ENCODE peak calls at places on chromosomes 5 and 9, in seven cellular contexts. A is AG04450, G is colonic mucosa, F is tibial artery, J is GM23338, T is IMR-90, O is transverse colon. Q is an unnamed sample.

GRCh38 chr5:88683506-88684135 is 199.4 kb downstream of the MEF2C start:
- DNase-seq in F (no peak), G (no peak), A (no peak), T (no peak), O (no peak), J (peak), Q (no peak)

GRCh38 chr9:87127543-87127942 is 180.2 kb upstream of the GAS1 start:
- DNase-seq in T (no peak), A (no peak), F (no peak), J (no peak), G (no peak), O (no peak), Q (no peak)

GRCh38 chr9:85453850-85454249 is 287.9 kb downstream of the AGTPBP1 start:
- DNase-seq in T (no peak), O (no peak), G (no peak), J (no peak), A (no peak), F (no peak), Q (no peak)

GRCh38 chr9:98558575-98558974 is 150.2 kb downstream of the GABBR2 start:
- DNase-seq in T (peak), F (no peak), A (no peak), G (peak), O (no peak), J (no peak), Q (peak)

GRCh38 chr5:146020100-146020499 is 83.7 kb downstream of the SH3RF2 start:
- DNase-seq in T (no peak), O (no peak), F (no peak), G (no peak), J (no peak), A (no peak), Q (no peak)

GRCh38 chr5:174505621-174506020 is 218.8 kb upstream of the MSX2 start:
- DNase-seq in A (no peak), G (no peak), T (peak), O (no peak), F (no peak), J (no peak), Q (no peak)

GRCh38 chr9:72048850-72049249 is 11.6 kb downstream of the C9orf57 start:
- DNase-seq in J (no peak), F (no peak), T (peak), O (no peak), A (no peak), G (no peak), Q (no peak)

GRCh38 chr5:142097681-142098080 is 10.9 kb upstream of the NDFIP1 start:
- DNase-seq in O (no peak), F (no peak), A (no peak), G (no peak), T (no peak), J (no peak), Q (no peak)

GRCh38 chr9:130927995-130928900 is 10.8 kb downstream of the FIBCD1 start:
- DNase-seq in F (no peak), T (peak), J (no peak), A (no peak), G (peak), O (peak), Q (peak)

GRCh38 chr9:119117409-119117808 is 251.8 kb downstream of the BRINP1 start:
- DNase-seq in T (no peak), G (no peak), F (no peak), O (no peak), A (no peak), J (no peak), Q (no peak)

GRCh38 chr5:95858023-95858461 is 35.5 kb upstream of the GLRX start:
- DNase-seq in G (no peak), O (no peak), T (peak), A (peak), F (peak), J (no peak), Q (peak)

GRCh38 chr5:124760608-124761390 is 14.4 kb upstream of the ZNF608 start:
- DNase-seq in G (no peak), A (no peak), F (no peak), J (no peak), O (no peak), T (no peak), Q (no peak)

GRCh38 chr9:77876091-77876490 is 155.5 kb downstream of the GNAQ start:
- DNase-seq in J (peak), A (no peak), F (no peak), O (no peak), G (no peak), T (no peak), Q (no peak)

GRCh38 chr5:54537720-54538119 is 20.2 kb downstream of the SNX18 start:
- DNase-seq in O (no peak), J (no peak), T (no peak), A (no peak), F (no peak), G (no peak), Q (no peak)

GRCh38 chr9:21557428-21557768 is 75.3 kb upstream of the IFNE start:
- DNase-seq in G (no peak), O (no peak), J (no peak), A (no peak), F (no peak), T (no peak), Q (no peak)

GRCh38 chr5:93072831-93073459 is 508.1 kb downstream of the NR2F1-AS1 start:
- DNase-seq in F (no peak), J (no peak), T (peak), G (no peak), O (no peak), A (no peak), Q (no peak)

GRCh38 chr9:126293522-126293889 is 33.1 kb upstream of the MVB12B start:
- DNase-seq in T (no peak), A (no peak), O (no peak), F (no peak), G (no peak), J (peak), Q (no peak)

GRCh38 chr5:158640581-158640980 is 459.1 kb downstream of the EBF1 start:
- DNase-seq in O (no peak), G (no peak), A (no peak), J (no peak), T (peak), F (no peak), Q (peak)

GRCh38 chr5:56523779-56524178 is 290.6 kb upstream of the ANKRD55 start:
- DNase-seq in F (no peak), A (no peak), G (no peak), T (peak), J (no peak), O (no peak), Q (no peak)

GRCh38 chr5:14417232-14417730 is 164.3 kb upstream of the OTULINL start:
- DNase-seq in A (no peak), F (no peak), J (peak), O (no peak), G (no peak), T (peak), Q (peak)

GRCh38 chr9:133942206-133942975 is 49.7 kb downstream of the VAV2 start:
- DNase-seq in J (no peak), A (no peak), G (no peak), F (no peak), O (no peak), T (no peak), Q (peak)

GRCh38 chr5:6424700-6425099 is 24.0 kb upstream of the UBE2QL1 start:
- DNase-seq in J (no peak), G (no peak), F (no peak), O (no peak), T (no peak), A (no peak), Q (no peak)

GRCh38 chr5:6419340-6419852 is 29.3 kb upstream of the UBE2QL1 start:
- DNase-seq in J (no peak), A (no peak), G (no peak), F (no peak), O (no peak), T (no peak), Q (no peak)

GRCh38 chr5:6424110-6424659 is 24.5 kb upstream of the UBE2QL1 start:
- DNase-seq in O (no peak), F (no peak), A (no peak), G (no peak), J (no peak), T (no peak), Q (no peak)

GRCh38 chr5:6427689-6428088 is 21.0 kb upstream of the UBE2QL1 start:
- DNase-seq in F (no peak), O (no peak), J (no peak), A (no peak), G (no peak), T (no peak), Q (no peak)

DNA sequence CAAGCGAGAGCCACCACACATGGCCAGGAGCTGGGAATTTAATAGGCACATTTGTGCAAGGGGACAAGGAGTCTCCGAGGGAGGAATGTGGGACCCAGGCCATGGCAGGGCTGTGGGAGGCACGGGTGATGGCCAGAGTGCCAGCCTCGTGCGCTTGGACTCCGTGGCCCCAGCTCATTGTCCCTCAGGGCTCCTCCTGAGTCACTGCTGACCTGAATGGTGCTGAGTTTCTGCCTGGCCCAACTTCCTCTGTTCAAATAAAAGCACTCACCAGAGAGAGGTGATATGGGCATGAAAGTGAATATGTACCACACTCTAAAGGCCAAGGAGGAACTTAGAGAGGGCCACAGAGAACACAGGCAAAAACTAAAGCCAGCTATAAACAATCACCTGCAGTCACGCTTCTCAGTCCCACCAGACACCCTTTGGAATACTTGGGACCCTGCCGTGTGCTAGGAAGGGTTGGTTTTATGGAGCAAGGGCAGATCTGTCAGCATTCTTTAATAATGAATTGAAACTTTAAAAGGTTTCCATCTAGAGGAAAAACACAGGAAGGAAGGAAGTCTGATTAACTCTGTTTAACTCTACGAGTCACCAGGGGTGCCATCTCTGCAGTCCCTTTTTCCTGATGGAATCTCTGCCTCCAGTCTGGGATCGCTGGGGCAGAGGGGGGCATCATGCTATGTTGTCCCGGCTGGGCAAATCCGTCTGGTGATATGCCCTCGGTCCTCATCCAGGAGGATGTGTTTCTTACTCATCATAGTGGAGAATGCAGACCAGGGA is 25.1 kb upstream of the UBE2QL1 start:
- DNase-seq in A (no peak), G (no peak), J (no peak), T (no peak), O (no peak), F (no peak), Q (no peak)
- H3K4me3 ChIP-seq in A (no peak), G (no peak), J (no peak), T (no peak), O (no peak), F (no peak), Q (no peak)

GRCh38 chr5:43042176-43042625 is 2.1 kb upstream of the ANXA2R start:
- DNase-seq in J (peak), G (peak), T (peak), O (peak), F (peak), A (no peak), Q (peak)
- TF ChIP-seq CTCF in J (no peak), G (no peak), T (no peak), O (no peak), F (no peak), A (peak), Q (peak)

GRCh38 chr9:120874226-120874839 is 2.7 kb downstream of the PHF19 start:
- DNase-seq in G (no peak), J (no peak), F (no peak), A (no peak), O (no peak), T (no peak), Q (no peak)
- H3K27ac ChIP-seq in G (no peak), J (peak), F (no peak), A (no peak), O (no peak), T (no peak), Q (no peak)

GRCh38 chr9:116153765-116154333 is at the start of gene PAPPA:
- DNase-seq in G (no peak), O (no peak), A (no peak), F (no peak), T (no peak), J (peak), Q (peak)

GRCh38 chr9:116155700-116156045 is 2.1 kb downstream of the PAPPA start:
- DNase-seq in F (no peak), O (no peak), T (peak), G (no peak), J (peak), A (no peak), Q (peak)

GRCh38 chr9:116154334-116154975 is 864 bp downstream of the PAPPA start:
- DNase-seq in F (no peak), G (no peak), A (no peak), O (no peak), J (peak), T (no peak), Q (peak)

GRCh38 chr9:116156621-116157314 is 3.2 kb downstream of the PAPPA start:
- DNase-seq in F (peak), A (no peak), O (peak), G (peak), T (peak), J (peak), Q (peak)

DNA sequence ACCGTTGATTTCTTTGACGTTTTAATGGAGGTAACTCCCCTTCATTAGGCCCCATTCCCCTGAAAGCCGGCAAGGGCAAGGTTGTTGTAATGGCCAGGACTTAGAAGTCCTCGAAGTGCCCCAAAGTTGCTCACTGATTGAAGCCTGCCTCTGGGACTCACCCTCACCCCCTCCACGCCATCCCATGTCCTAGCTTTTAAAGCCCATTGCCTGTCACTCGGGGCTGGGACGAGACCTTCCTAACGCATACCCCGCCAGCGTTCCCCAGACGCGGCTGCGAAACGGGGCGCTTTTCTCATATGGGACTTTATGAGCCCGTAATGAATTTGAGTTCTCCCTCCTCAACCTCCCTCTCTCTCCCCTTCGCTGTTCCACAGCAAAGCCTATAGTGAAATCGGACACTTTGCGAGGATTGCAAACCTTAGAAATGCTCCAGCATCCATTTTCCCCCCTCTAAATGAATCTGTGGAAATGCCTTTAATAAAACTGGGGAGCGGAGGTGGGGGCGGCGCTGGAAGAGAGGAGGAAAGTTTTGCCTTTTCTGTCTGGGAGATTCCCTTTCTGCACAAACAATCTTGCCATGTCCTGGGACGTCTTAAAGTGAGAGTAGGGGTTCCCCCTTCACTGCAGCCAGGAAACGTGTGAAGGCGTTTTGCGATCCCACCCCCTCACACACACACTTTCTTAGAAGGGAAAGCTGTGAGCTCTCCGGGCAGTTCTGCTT is 1.5 kb downstream of the PAPPA start:
- DNase-seq in T (peak), F (peak), A (no peak), J (peak), G (no peak), O (no peak), Q (peak)
- H3K4me3 ChIP-seq in T (peak), F (peak), A (peak), J (peak), G (peak), O (peak), Q (peak)

DNA sequence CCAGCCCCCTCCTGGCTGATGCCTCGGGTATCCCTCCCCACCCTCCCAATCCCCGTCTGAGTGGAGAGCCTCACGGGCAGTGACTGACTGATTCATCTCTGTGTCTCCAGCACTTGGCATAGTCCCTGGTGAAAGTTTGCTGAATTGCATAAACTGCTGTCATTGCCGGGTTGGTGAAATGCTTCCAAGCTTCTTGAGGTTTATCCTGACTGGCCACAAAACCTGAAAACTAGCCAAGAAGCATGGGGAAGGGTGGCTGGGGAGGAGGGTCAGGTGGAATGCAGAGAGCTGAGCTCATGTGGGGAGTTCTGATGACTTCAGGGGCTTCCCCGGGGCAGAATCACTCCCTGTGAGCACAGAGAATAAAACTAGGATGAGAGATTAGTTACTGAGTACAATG is 56.9 kb upstream of the GGTA1 start:
- DNase-seq in O (no peak), A (peak), G (peak), J (no peak), T (peak), F (peak), Q (peak)
- TF ChIP-seq CTCF in O (no peak), A (no peak), G (no peak), J (no peak), T (no peak), F (no peak), Q (no peak)

GRCh38 chr9:96158147-96158546 is 143.8 kb downstream of the HSD17B3 start:
- DNase-seq in J (no peak), G (no peak), T (no peak), O (no peak), A (no peak), F (no peak), Q (peak)

GRCh38 chr9:96154081-96154480 is 147.9 kb downstream of the HSD17B3 start:
- DNase-seq in G (no peak), A (no peak), O (no peak), F (no peak), J (no peak), T (no peak), Q (peak)

GRCh38 chr9:96156578-96156977 is 145.4 kb downstream of the HSD17B3 start:
- DNase-seq in A (no peak), G (no peak), J (no peak), T (no peak), O (no peak), F (peak), Q (peak)

GRCh38 chr9:96157675-96158074 is 144.3 kb downstream of the HSD17B3 start:
- DNase-seq in J (no peak), A (no peak), O (no peak), G (no peak), F (no peak), T (no peak), Q (no peak)

DNA sequence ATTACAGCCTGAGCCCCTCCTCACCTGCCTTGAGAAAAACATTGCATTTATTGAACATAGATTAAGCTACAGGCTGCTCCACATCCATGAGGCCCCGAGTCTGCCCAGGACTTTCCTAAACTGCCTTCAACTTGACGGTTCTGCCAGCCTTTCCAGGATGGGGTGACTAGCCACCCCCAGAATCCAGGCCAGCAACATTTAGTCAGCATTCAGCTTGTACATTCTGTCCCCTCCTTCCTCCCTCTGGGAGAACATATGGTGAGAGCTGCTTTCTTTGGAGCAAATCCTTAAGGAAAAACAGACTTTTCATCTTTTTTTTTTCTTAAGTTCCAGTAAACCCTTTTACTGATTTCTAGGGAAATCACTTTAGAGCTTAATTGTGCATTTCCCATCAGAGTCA is 145.8 kb downstream of the HSD17B3 start:
- DNase-seq in J (no peak), O (no peak), A (no peak), T (no peak), G (no peak), F (peak), Q (peak)
- H3K27ac ChIP-seq in J (no peak), O (peak), A (no peak), T (no peak), G (no peak), F (peak), Q (no peak)

GRCh38 chr5:140262221-140262620 is 40.7 kb downstream of the PFDN1 start:
- DNase-seq in O (no peak), G (no peak), F (no peak), J (no peak), T (no peak), A (no peak), Q (no peak)

GRCh38 chr5:140259509-140259908 is 43.4 kb downstream of the PFDN1 start:
- DNase-seq in A (no peak), G (peak), F (no peak), T (no peak), J (peak), O (peak), Q (no peak)

GRCh38 chr5:140262839-140263238 is 40.1 kb downstream of the PFDN1 start:
- DNase-seq in A (no peak), F (no peak), T (no peak), G (no peak), O (no peak), J (no peak), Q (no peak)

GRCh38 chr5:140260089-140260656 is 42.7 kb downstream of the PFDN1 start:
- DNase-seq in T (no peak), F (no peak), G (no peak), O (no peak), A (no peak), J (no peak), Q (no peak)

DNA sequence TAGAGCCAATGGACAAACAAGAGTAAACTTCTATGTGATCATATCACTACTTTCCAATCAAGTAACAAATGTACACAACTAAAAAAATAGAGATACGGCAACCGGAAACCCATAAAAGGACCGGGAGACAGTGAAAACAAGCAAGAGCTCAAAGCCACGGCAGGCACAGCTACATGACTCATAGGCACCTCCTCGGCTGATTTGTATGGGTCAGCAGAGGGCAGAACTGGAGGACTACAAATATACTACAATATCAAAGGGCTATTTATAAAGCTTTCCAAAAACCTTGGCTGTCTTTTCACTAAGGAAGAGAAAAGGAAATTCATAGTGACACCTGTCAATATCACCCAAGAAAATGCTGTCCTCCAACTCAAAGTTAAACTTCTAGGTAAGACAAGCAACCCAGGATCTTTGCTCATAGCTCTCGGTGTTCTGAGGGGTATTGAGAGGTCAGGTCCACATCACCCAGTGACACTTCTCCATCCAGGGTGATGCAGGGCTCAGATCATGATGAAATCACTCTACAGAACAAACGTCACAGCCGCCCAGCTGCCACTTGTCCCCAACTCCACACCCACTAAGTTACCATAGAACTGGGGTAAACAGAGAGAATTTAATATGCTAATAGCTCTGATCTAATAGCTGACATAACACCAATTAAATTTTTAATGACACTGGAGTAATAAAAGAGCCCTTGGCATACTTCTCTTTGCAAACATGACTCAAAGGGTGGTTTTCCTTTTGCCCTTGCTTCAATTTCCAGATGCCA is 41.3 kb downstream of the PFDN1 start:
- DNase-seq in O (peak), T (peak), J (no peak), A (peak), F (peak), G (peak), Q (peak)
- H3K4me3 ChIP-seq in O (no peak), T (no peak), J (no peak), A (peak), F (no peak), G (no peak), Q (peak)

Q was measured in osteoblast.